ENCODE peak calls at places on chromosomes 4 and X, in six cellular contexts. One of them, this sample, is unnamed.

GRCh38 chr4:128461300-128462103 is 173.9 kb upstream of the PGRMC2 start:
- DNase-seq in endothelial cell: no peak
- DNase-seq in posterior cingulate gyrus: no peak
- DNase-seq in ACHN: peak
- DNase-seq in caudate nucleus: no peak
- DNase-seq in ascending aorta: no peak
- DNase-seq in this sample: no peak

GRCh38 chr4:21450331-21450730 is 498.2 kb downstream of the KCNIP4 start:
- DNase-seq in endothelial cell: no peak
- DNase-seq in posterior cingulate gyrus: no peak
- DNase-seq in ACHN: no peak
- DNase-seq in caudate nucleus: no peak
- DNase-seq in ascending aorta: no peak
- DNase-seq in this sample: no peak

GRCh38 chr4:16516796-16517413 is 290.6 kb upstream of the TAPT1 start:
- DNase-seq in endothelial cell: no peak
- DNase-seq in posterior cingulate gyrus: peak
- DNase-seq in ACHN: no peak
- DNase-seq in caudate nucleus: peak
- DNase-seq in ascending aorta: peak
- DNase-seq in this sample: peak

GRCh38 chr4:153198739-153199138 is 5.5 kb upstream of the TRIM2 start:
- DNase-seq in endothelial cell: no peak
- DNase-seq in posterior cingulate gyrus: no peak
- DNase-seq in ACHN: no peak
- DNase-seq in caudate nucleus: no peak
- DNase-seq in ascending aorta: no peak
- DNase-seq in this sample: no peak

GRCh38 chr4:89413518-89413917 is 105.9 kb upstream of the GPRIN3 start:
- DNase-seq in endothelial cell: no peak
- DNase-seq in posterior cingulate gyrus: no peak
- DNase-seq in ACHN: no peak
- DNase-seq in caudate nucleus: no peak
- DNase-seq in ascending aorta: no peak
- DNase-seq in this sample: no peak

GRCh38 chr4:36165256-36166005 is 78.9 kb downstream of the ARAP2 start:
- DNase-seq in endothelial cell: no peak
- DNase-seq in posterior cingulate gyrus: no peak
- DNase-seq in ACHN: peak
- DNase-seq in caudate nucleus: no peak
- DNase-seq in ascending aorta: no peak
- DNase-seq in this sample: no peak

GRCh38 chrX:139141370-139141769 is 389.2 kb upstream of the F9 start:
- DNase-seq in endothelial cell: no peak
- DNase-seq in posterior cingulate gyrus: no peak
- DNase-seq in ACHN: no peak
- DNase-seq in caudate nucleus: no peak
- DNase-seq in ascending aorta: no peak
- DNase-seq in this sample: no peak

GRCh38 chrX:40105791-40106676 is 8.3 kb upstream of the BCOR start:
- DNase-seq in endothelial cell: peak
- DNase-seq in posterior cingulate gyrus: peak
- DNase-seq in ACHN: peak
- DNase-seq in caudate nucleus: peak
- DNase-seq in ascending aorta: no peak
- DNase-seq in this sample: peak

GRCh38 chrX:2511326-2511725 is 10.6 kb upstream of the DHRSX start:
- DNase-seq in endothelial cell: no peak
- DNase-seq in posterior cingulate gyrus: no peak
- DNase-seq in ACHN: no peak
- DNase-seq in caudate nucleus: no peak
- DNase-seq in ascending aorta: peak
- DNase-seq in this sample: no peak

GRCh38 chr4:70713453-70714026 is 8.2 kb upstream of the RUFY3 start:
- DNase-seq in endothelial cell: no peak
- DNase-seq in posterior cingulate gyrus: no peak
- DNase-seq in ACHN: no peak
- DNase-seq in caudate nucleus: no peak
- DNase-seq in ascending aorta: no peak
- DNase-seq in this sample: no peak

GRCh38 chrX:11254417-11255109 is 38.6 kb upstream of the AMELX start:
- DNase-seq in endothelial cell: no peak
- DNase-seq in posterior cingulate gyrus: no peak
- DNase-seq in ACHN: no peak
- DNase-seq in caudate nucleus: no peak
- DNase-seq in ascending aorta: no peak
- DNase-seq in this sample: no peak

GRCh38 chrX:9905288-9905687 is 61.9 kb upstream of the CLDN34 start:
- DNase-seq in endothelial cell: no peak
- DNase-seq in posterior cingulate gyrus: no peak
- DNase-seq in ACHN: no peak
- DNase-seq in caudate nucleus: no peak
- DNase-seq in ascending aorta: no peak
- DNase-seq in this sample: no peak

GRCh38 chr4:107380836-107381438 is 339.1 kb downstream of the PAPSS1 start:
- DNase-seq in endothelial cell: no peak
- DNase-seq in posterior cingulate gyrus: no peak
- DNase-seq in ACHN: no peak
- DNase-seq in caudate nucleus: no peak
- DNase-seq in ascending aorta: no peak
- DNase-seq in this sample: no peak

GRCh38 chrX:39196192-39197102 is 395.2 kb downstream of the MID1IP1 start:
- DNase-seq in endothelial cell: no peak
- DNase-seq in posterior cingulate gyrus: no peak
- DNase-seq in ACHN: no peak
- DNase-seq in caudate nucleus: no peak
- DNase-seq in ascending aorta: peak
- DNase-seq in this sample: no peak

GRCh38 chr4:91936301-91936700 is 367.5 kb upstream of the GRID2 start:
- DNase-seq in endothelial cell: no peak
- DNase-seq in posterior cingulate gyrus: no peak
- DNase-seq in ACHN: no peak
- DNase-seq in caudate nucleus: no peak
- DNase-seq in ascending aorta: no peak
- DNase-seq in this sample: no peak

GRCh38 chrX:56802921-56803848 is 74.1 kb downstream of the NBDY start:
- DNase-seq in endothelial cell: peak
- DNase-seq in posterior cingulate gyrus: peak
- DNase-seq in ACHN: peak
- DNase-seq in caudate nucleus: peak
- DNase-seq in ascending aorta: peak
- DNase-seq in this sample: peak

GRCh38 chr4:53682196-53682595 is 90.9 kb upstream of the LNX1 start:
- DNase-seq in endothelial cell: no peak
- DNase-seq in posterior cingulate gyrus: no peak
- DNase-seq in ACHN: no peak
- DNase-seq in caudate nucleus: no peak
- DNase-seq in ascending aorta: no peak
- DNase-seq in this sample: no peak

GRCh38 chr4:54717694-54718093 is 59.9 kb downstream of the KIT start:
- DNase-seq in endothelial cell: no peak
- DNase-seq in posterior cingulate gyrus: peak
- DNase-seq in ACHN: no peak
- DNase-seq in caudate nucleus: no peak
- DNase-seq in ascending aorta: no peak
- DNase-seq in this sample: no peak

GRCh38 chrX:29952016-29952415 is 263.3 kb upstream of the MAGEB2 start:
- DNase-seq in endothelial cell: no peak
- DNase-seq in posterior cingulate gyrus: no peak
- DNase-seq in ACHN: no peak
- DNase-seq in caudate nucleus: no peak
- DNase-seq in ascending aorta: no peak
- DNase-seq in this sample: no peak

GRCh38 chr4:87855540-87855939 is 22.8 kb downstream of the MEPE start:
- DNase-seq in endothelial cell: no peak
- DNase-seq in posterior cingulate gyrus: no peak
- DNase-seq in ACHN: no peak
- DNase-seq in caudate nucleus: no peak
- DNase-seq in ascending aorta: no peak
- DNase-seq in this sample: no peak

GRCh38 chr4:75243570-75243969 is 270.6 kb downstream of the RCHY1 start:
- DNase-seq in endothelial cell: no peak
- DNase-seq in posterior cingulate gyrus: no peak
- DNase-seq in ACHN: no peak
- DNase-seq in caudate nucleus: no peak
- DNase-seq in ascending aorta: no peak
- DNase-seq in this sample: no peak

GRCh38 chr4:158161561-158162354 is 11.1 kb downstream of the GASK1B start:
- DNase-seq in endothelial cell: no peak
- DNase-seq in posterior cingulate gyrus: no peak
- DNase-seq in ACHN: peak
- DNase-seq in caudate nucleus: no peak
- DNase-seq in ascending aorta: peak
- DNase-seq in this sample: no peak

GRCh38 chr4:142351958-142352357 is 494.1 kb downstream of the INPP4B start:
- DNase-seq in endothelial cell: no peak
- DNase-seq in posterior cingulate gyrus: no peak
- DNase-seq in ACHN: no peak
- DNase-seq in caudate nucleus: no peak
- DNase-seq in ascending aorta: no peak
- DNase-seq in this sample: no peak

GRCh38 chr4:139664442-139664841 is 1.2 kb upstream of the MGST2 start:
- DNase-seq in endothelial cell: no peak
- DNase-seq in posterior cingulate gyrus: no peak
- DNase-seq in ACHN: no peak
- DNase-seq in caudate nucleus: no peak
- DNase-seq in ascending aorta: no peak
- DNase-seq in this sample: no peak

GRCh38 chr4:38003102-38003501 is 42.9 kb downstream of the PTTG2 start:
- DNase-seq in endothelial cell: no peak
- DNase-seq in posterior cingulate gyrus: no peak
- DNase-seq in ACHN: no peak
- DNase-seq in caudate nucleus: no peak
- DNase-seq in ascending aorta: no peak
- DNase-seq in this sample: no peak

GRCh38 chr4:89998350-89999098 is 103.9 kb downstream of the MMRN1 start:
- DNase-seq in endothelial cell: no peak
- DNase-seq in posterior cingulate gyrus: no peak
- DNase-seq in ACHN: no peak
- DNase-seq in caudate nucleus: no peak
- DNase-seq in ascending aorta: no peak
- DNase-seq in this sample: no peak

GRCh38 chrX:132270699-132271098 is 51.5 kb upstream of the RAP2C start:
- DNase-seq in endothelial cell: no peak
- DNase-seq in posterior cingulate gyrus: no peak
- DNase-seq in ACHN: no peak
- DNase-seq in caudate nucleus: no peak
- DNase-seq in ascending aorta: peak
- DNase-seq in this sample: no peak

GRCh38 chr4:2290488-2290887 is 28.6 kb upstream of the MXD4 start:
- DNase-seq in endothelial cell: no peak
- DNase-seq in posterior cingulate gyrus: peak
- DNase-seq in ACHN: no peak
- DNase-seq in caudate nucleus: no peak
- DNase-seq in ascending aorta: peak
- DNase-seq in this sample: no peak

GRCh38 chrX:111338095-111338698 is 67.9 kb upstream of the CAPN6 start:
- DNase-seq in endothelial cell: no peak
- DNase-seq in posterior cingulate gyrus: no peak
- DNase-seq in ACHN: no peak
- DNase-seq in caudate nucleus: no peak
- DNase-seq in ascending aorta: no peak
- DNase-seq in this sample: no peak

GRCh38 chrX:110163488-110163887 is 154.4 kb downstream of the AMMECR1 start:
- DNase-seq in endothelial cell: no peak
- DNase-seq in posterior cingulate gyrus: no peak
- DNase-seq in ACHN: no peak
- DNase-seq in caudate nucleus: no peak
- DNase-seq in ascending aorta: no peak
- DNase-seq in this sample: no peak

GRCh38 chr4:146243141-146243882 is 29.0 kb downstream of the REELD1 start:
- DNase-seq in endothelial cell: no peak
- DNase-seq in posterior cingulate gyrus: no peak
- DNase-seq in ACHN: no peak
- DNase-seq in caudate nucleus: peak
- DNase-seq in ascending aorta: no peak
- DNase-seq in this sample: no peak

GRCh38 chr4:11514780-11515432 is 86.2 kb upstream of the HS3ST1 start:
- DNase-seq in endothelial cell: no peak
- DNase-seq in posterior cingulate gyrus: no peak
- DNase-seq in ACHN: no peak
- DNase-seq in caudate nucleus: no peak
- DNase-seq in ascending aorta: no peak
- DNase-seq in this sample: no peak

GRCh38 chr4:78720994-78721677 is 55.0 kb upstream of the BMP2K start:
- DNase-seq in endothelial cell: no peak
- DNase-seq in posterior cingulate gyrus: no peak
- DNase-seq in ACHN: no peak
- DNase-seq in caudate nucleus: no peak
- DNase-seq in ascending aorta: no peak
- DNase-seq in this sample: no peak

GRCh38 chr4:75985116-75985515 is 5.6 kb downstream of the SDAD1 start:
- DNase-seq in endothelial cell: no peak
- DNase-seq in posterior cingulate gyrus: no peak
- DNase-seq in ACHN: peak
- DNase-seq in caudate nucleus: no peak
- DNase-seq in ascending aorta: no peak
- DNase-seq in this sample: no peak

GRCh38 chr4:122772311-122772710 is 39.8 kb downstream of the BBS12 start:
- DNase-seq in endothelial cell: no peak
- DNase-seq in posterior cingulate gyrus: no peak
- DNase-seq in ACHN: no peak
- DNase-seq in caudate nucleus: no peak
- DNase-seq in ascending aorta: no peak
- DNase-seq in this sample: no peak

GRCh38 chr4:82989567-82990429 is 20.8 kb downstream of the LIN54 start:
- DNase-seq in endothelial cell: no peak
- DNase-seq in posterior cingulate gyrus: no peak
- DNase-seq in ACHN: peak
- DNase-seq in caudate nucleus: no peak
- DNase-seq in ascending aorta: no peak
- DNase-seq in this sample: no peak

GRCh38 chr4:73707918-73708577 is 32.3 kb upstream of the CXCL8 start:
- DNase-seq in endothelial cell: no peak
- DNase-seq in posterior cingulate gyrus: no peak
- DNase-seq in ACHN: peak
- DNase-seq in caudate nucleus: no peak
- DNase-seq in ascending aorta: peak
- DNase-seq in this sample: no peak

GRCh38 chr4:664713-665231 is 9.3 kb downstream of the ATP5ME start:
- DNase-seq in endothelial cell: no peak
- DNase-seq in posterior cingulate gyrus: no peak
- DNase-seq in ACHN: no peak
- DNase-seq in caudate nucleus: no peak
- DNase-seq in ascending aorta: peak
- DNase-seq in this sample: no peak

GRCh38 chrX:93637591-93637990 is 35.8 kb downstream of the NAP1L3 start:
- DNase-seq in endothelial cell: no peak
- DNase-seq in posterior cingulate gyrus: no peak
- DNase-seq in ACHN: no peak
- DNase-seq in caudate nucleus: no peak
- DNase-seq in ascending aorta: no peak
- DNase-seq in this sample: no peak

This sample was measured in amygdala.